ENCODE peak calls at places on chromosomes 7 and 10, in five cellular contexts. J is Jurkat, Clone E6-1; L is NCI-H1092; C is T-helper 22 cell; T is right cardiac atrium. Z is an unnamed sample.

GRCh38 chr7:159042084-159042483 is 102.6 kb downstream of the VIPR2 start:
- DNase-seq in C (no peak), L (no peak), T (no peak), J (no peak), Z (no peak)

GRCh38 chr7:134618756-134619530 is 27.7 kb upstream of the BPGM start:
- DNase-seq in J (no peak), L (no peak), T (no peak), C (no peak), Z (no peak)

GRCh38 chr10:46525824-46526681 is 30.4 kb downstream of the GPRIN2 start:
- DNase-seq in J (peak), L (no peak), C (no peak), T (peak), Z (no peak)

GRCh38 chr7:128938524-128939074 is 872 bp downstream of the IRF5 start:
- DNase-seq in J (no peak), L (no peak), T (peak), C (no peak), Z (peak)

GRCh38 chr7:120996333-120996982 is 7.9 kb downstream of the CPED1 start:
- DNase-seq in C (no peak), T (peak), L (peak), J (peak), Z (peak)

GRCh38 chr7:138398857-138399256 is 61.2 kb upstream of the TRIM24 start:
- DNase-seq in T (no peak), J (no peak), C (no peak), L (no peak), Z (no peak)

GRCh38 chr10:68327889-68328786 is 3.7 kb upstream of the HNRNPH3 start:
- DNase-seq in L (no peak), J (no peak), C (no peak), T (no peak), Z (no peak)

GRCh38 chr7:11625669-11626068 is 206.3 kb downstream of the THSD7A start:
- DNase-seq in C (no peak), J (no peak), L (no peak), T (peak), Z (no peak)

GRCh38 chr7:135990258-135990657 is 13.1 kb upstream of the MTPN start:
- DNase-seq in J (no peak), C (no peak), T (no peak), L (no peak), Z (no peak)

GRCh38 chr7:40324889-40325288 is 190.1 kb downstream of the SUGCT start:
- DNase-seq in T (no peak), L (no peak), C (no peak), J (no peak), Z (no peak)

GRCh38 chr10:80252296-80252887 is 37.1 kb downstream of the MAT1A start:
- DNase-seq in C (no peak), L (no peak), T (no peak), J (no peak), Z (no peak)

GRCh38 chr10:17801507-17801906 is 7.6 kb upstream of the MRC1 start:
- DNase-seq in J (no peak), T (no peak), C (no peak), L (no peak), Z (no peak)

Z was measured in Right ventricle myocardium superior.